ENCODE peak calls at places on chromosomes 13 and 19, in six cellular contexts. Q is AG04450, K is hepatic stellate cell, Y is kidney tubule cell, H is NCI-H82, Z is dermis blood vessel endothelial cell. O is an unnamed sample.

GRCh38 chr19:43305642-43306041 is 36.3 kb upstream of the PSG9 start:
- DNase-seq in K (no peak), Y (no peak), H (peak; percentile 23), Q (no peak), Z (no peak), O (no peak)

GRCh38 chr19:5679289-5680082 is 830 bp downstream of the MICOS13 start:
- DNase-seq in Z (peak; percentile 39), Y (no peak), Q (no peak), H (no peak), K (no peak), O (no peak)

GRCh38 chr19:48632692-48633147 is 4.5 kb downstream of the DBP start:
- DNase-seq in Q (no peak), Y (peak; percentile 69), H (no peak), K (no peak), Z (no peak), O (peak; percentile 41)

GRCh38 chr13:64930636-64931035 is 2299.5 kb downstream of the PCDH9 start:
- DNase-seq in Z (no peak), H (no peak), K (no peak), Q (no peak), Y (no peak), O (no peak)

GRCh38 chr19:38685666-38686529 is 38.4 kb downstream of the ACTN4 start:
- DNase-seq in Y (peak; percentile 89), K (no peak), Q (no peak), Z (peak; percentile 91), H (peak; percentile 91), O (peak; percentile 44)

GRCh38 chr19:11264452-11265176 is 2.3 kb upstream of the DOCK6 start:
- DNase-seq in Q (no peak), K (no peak), H (no peak), Y (peak; percentile 84), Z (peak; percentile 92), O (peak; percentile 73)

GRCh38 chr13:73914119-73914518 is 220.1 kb downstream of the KLF12 start:
- DNase-seq in K (no peak), Y (no peak), Z (no peak), H (peak; percentile 18), Q (no peak), O (no peak)

GRCh38 chr13:41389580-41389979 is 67.8 kb upstream of the RGCC start:
- DNase-seq in Y (no peak), H (no peak), Z (no peak), K (no peak), Q (no peak), O (no peak)